ENCODE peak calls at places on chromosomes 6 and 20, in nine cellular contexts. F is GM23248, B is fibroblast of lung, X is Karpas-422, C is SK-N-SH, S is IMR-90, O is GM12878, Z is MM.1S, W is PC-3. D is an unnamed sample.

GRCh38 chr20:61254881-61255589 is 3.0 kb downstream of the CDH4 start:
- DNase-seq in F (peak; percentile 51), Z (no peak), X (no peak), W (peak; percentile 9), B (peak; percentile 82), O (no peak), C (no peak), S (peak; percentile 57), D (peak; percentile 25)

GRCh38 chr6:97147421-97147820 is 135.6 kb downstream of the MMS22L start:
- DNase-seq in S (no peak), O (no peak), C (no peak), X (no peak), B (no peak), Z (no peak), W (no peak), F (no peak), D (no peak)

GRCh38 chr6:158064725-158065251 is 83.1 kb downstream of the SYNJ2 start:
- DNase-seq in X (no peak), W (no peak), S (no peak), F (no peak), O (no peak), B (no peak), C (no peak), Z (no peak), D (no peak)

GRCh38 chr6:3273707-3274521 is 15.2 kb downstream of the PSMG4 start:
- DNase-seq in O (no peak), W (no peak), C (no peak), X (no peak), F (no peak), B (no peak), S (no peak), Z (no peak), D (no peak)

GRCh38 chr20:25191051-25191450 is 4.5 kb upstream of the ENTPD6 start:
- DNase-seq in X (peak; percentile 35), B (no peak), Z (no peak), S (no peak), F (no peak), O (no peak), C (no peak), W (no peak), D (no peak)

GRCh38 chr6:41689171-41690008 is 46.0 kb downstream of the TFEB start:
- DNase-seq in X (no peak), F (peak; percentile 79), Z (no peak), B (peak; percentile 27), C (no peak), S (peak; percentile 36), W (peak; percentile 34), O (no peak), D (no peak)

GRCh38 chr6:5085638-5086293 is 625 bp downstream of the PPP1R3G start:
- DNase-seq in B (peak; percentile 56), F (peak; percentile 72), Z (peak; percentile 60), W (peak; percentile 42), X (no peak), C (peak; percentile 76), O (no peak), S (peak; percentile 30), D (no peak)

GRCh38 chr6:83071023-83071422 is 3.6 kb downstream of the DOP1A start:
- DNase-seq in Z (peak; percentile 63), C (no peak), B (peak; percentile 40), O (peak; percentile 60), W (no peak), S (no peak), X (peak; percentile 92), F (peak; percentile 39), D (no peak)

GRCh38 chr20:43533060-43533459 is 25.6 kb downstream of the L3MBTL1 start:
- DNase-seq in X (no peak), Z (no peak), C (no peak), O (no peak), S (peak; percentile 55), F (peak; percentile 82), B (peak; percentile 16), W (no peak), D (no peak)

GRCh38 chr6:11785449-11785951 is 6.9 kb upstream of the ADTRP start:
- DNase-seq in W (peak; percentile 59), F (no peak), O (peak; percentile 73), B (peak; percentile 39), S (no peak), X (no peak), C (no peak), Z (no peak), D (no peak)

GRCh38 chr6:137743493-137743892 is 123.6 kb upstream of the TNFAIP3 start:
- DNase-seq in O (no peak), W (peak; percentile 75), B (no peak), S (no peak), F (no peak), Z (no peak), X (no peak), C (no peak), D (peak; percentile 36)

GRCh38 chr20:48709744-48710143 is 118.1 kb downstream of the PREX1 start:
- DNase-seq in Z (no peak), S (no peak), W (no peak), C (no peak), B (no peak), O (no peak), X (no peak), F (no peak), D (no peak)

GRCh38 chr20:2364014-2364413 is 16.7 kb upstream of the TGM6 start:
- DNase-seq in C (no peak), S (no peak), Z (no peak), W (peak; percentile 59), O (no peak), F (peak; percentile 87), B (peak; percentile 13), X (no peak), D (no peak)

GRCh38 chr6:72953901-72954494 is 271.3 kb downstream of the KHDC1L start:
- DNase-seq in X (peak; percentile 44), C (no peak), S (peak; percentile 61), W (peak; percentile 8), F (peak; percentile 32), B (peak; percentile 82), O (no peak), Z (no peak), D (peak; percentile 11)

GRCh38 chr6:37576336-37576737 is 76.6 kb upstream of the CCDC167 start:
- DNase-seq in S (peak; percentile 88), B (peak; percentile 84), F (peak; percentile 85), X (no peak), O (no peak), C (no peak), W (peak; percentile 81), Z (no peak), D (peak; percentile 68)

GRCh38 chr20:40690836-40691565 is 2.0 kb upstream of the MAFB start:
- DNase-seq in X (no peak), B (no peak), Z (no peak), O (no peak), W (no peak), C (no peak), F (no peak), S (no peak), D (no peak)

GRCh38 chr6:36997811-36998722 is 7.4 kb upstream of the FGD2 start:
- DNase-seq in S (no peak), B (no peak), X (no peak), O (no peak), Z (no peak), F (no peak), C (peak; percentile 52), W (no peak), D (no peak)

GRCh38 chr20:61668064-61668463 is 397.6 kb downstream of the TAF4 start:
- DNase-seq in O (no peak), W (no peak), F (no peak), B (no peak), X (no peak), Z (no peak), C (no peak), S (no peak), D (no peak)

DNA sequence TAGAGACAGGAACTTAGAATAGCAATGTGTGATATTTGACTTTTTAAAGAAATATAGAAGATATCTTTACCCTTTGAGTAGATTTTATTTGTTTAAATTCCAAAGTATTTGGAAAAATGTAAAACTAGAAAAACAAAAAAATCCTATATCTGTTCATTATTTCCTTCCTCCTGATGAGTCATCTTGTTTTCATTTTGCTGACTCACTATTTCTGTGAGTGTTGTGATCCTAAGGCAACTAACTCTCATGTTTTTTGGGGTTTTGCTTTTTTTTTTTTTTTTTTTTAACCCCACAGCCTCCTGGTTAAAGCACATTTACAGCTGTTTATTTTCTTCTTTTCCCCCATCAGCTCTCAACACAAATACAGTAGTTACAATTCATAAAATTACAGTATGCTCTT is 37.8 kb upstream of the THEMIS start:
- DNase-seq in S (peak; percentile 64), W (peak; percentile 71), O (no peak), C (no peak), Z (peak; percentile 36), B (peak; percentile 55), X (no peak), F (peak; percentile 75), D (no peak)
- H3K9ac ChIP-seq in S (no peak overlapping the region), W (peak overlapping the region; percentile 55), O (no peak overlapping the region), C (peak overlapping the region; percentile 22), Z (no peak overlapping the region), B (no peak overlapping the region), X (no peak overlapping the region), F (peak overlapping the region; percentile 67), D (no peak overlapping the region)

GRCh38 chr20:3377644-3378043 is 29.8 kb downstream of the DNAAF9 start:
- DNase-seq in W (peak; percentile 8), O (no peak), S (no peak), B (no peak), X (no peak), F (no peak), C (no peak), Z (no peak), D (no peak)

GRCh38 chr20:3374296-3374695 is 33.2 kb downstream of the DNAAF9 start:
- DNase-seq in W (no peak), B (no peak), S (no peak), C (no peak), X (no peak), F (peak; percentile 10), Z (no peak), O (no peak), D (no peak)

GRCh38 chr20:3382836-3383235 is 24.6 kb downstream of the DNAAF9 start:
- DNase-seq in O (no peak), X (no peak), W (no peak), F (no peak), Z (no peak), C (no peak), S (no peak), B (no peak), D (no peak)

GRCh38 chr20:3380228-3381070 is 27.0 kb downstream of the DNAAF9 start:
- DNase-seq in S (peak; percentile 49), C (no peak), W (no peak), O (no peak), B (no peak), F (no peak), Z (no peak), X (no peak), D (no peak)

GRCh38 chr20:3378138-3378537 is 29.3 kb downstream of the DNAAF9 start:
- DNase-seq in O (no peak), F (no peak), W (no peak), B (no peak), C (no peak), S (no peak), X (no peak), Z (no peak), D (no peak)
- H3K36me3 ChIP-seq in O (no peaks in the 10 kb centered on the region), F (peaks cover 51% of the 10 kb centered on the region), W (peaks cover 3% of the 10 kb centered on the region), B (peaks cover 3% of the 10 kb centered on the region), C (peaks cover 45% of the 10 kb centered on the region), S (peaks cover 30% of the 10 kb centered on the region), X (no peaks in the 10 kb centered on the region), Z (no peaks in the 10 kb centered on the region), D (peaks cover 19% of the 10 kb centered on the region)

GRCh38 chr6:132494954-132495353 is 18.0 kb downstream of the STX7 start:
- DNase-seq in B (no peak), S (no peak), C (no peak), F (no peak), O (peak; percentile 49), X (peak; percentile 42), W (no peak), Z (no peak), D (no peak)
- H3K4me2 ChIP-seq in B (no peak overlapping the region), S (no peak overlapping the region), C (no peak overlapping the region), F (no peak overlapping the region), O (peak overlapping the region; percentile 79), X (peak overlapping the region; percentile 81), W (no peak overlapping the region), Z (peak overlapping the region; percentile 63), D (no peak overlapping the region)

GRCh38 chr6:111580826-111581505 is 24.7 kb downstream of the TRAF3IP2 start:
- DNase-seq in C (no peak), Z (no peak), W (no peak), S (peak; percentile 39), O (no peak), X (no peak), B (no peak), F (peak; percentile 75), D (no peak)
- H3K9ac ChIP-seq in C (no peak overlapping the region), Z (no peak overlapping the region), W (no peak overlapping the region), S (no peak overlapping the region), O (no peak overlapping the region), X (no peak overlapping the region), B (no peak overlapping the region), F (peak overlapping the region; percentile 50), D (no peak overlapping the region)

D was measured in keratinocyte.